ENCODE peak calls at places on chromosomes 6 and 20, in ten cellular contexts. G is SK-N-SH, V is transverse colon, A is heart right ventricle, T is right atrium auricular region, I is vagina, C is GM23248, X is psoas muscle, U is RWPE2, S is tibial artery. B is an unnamed sample.

GRCh38 chr6:9360881-9361280 is 925.5 kb upstream of the SLC35B3 start:
- DNase-seq in V (no peak), S (no peak), T (no peak), G (no peak), U (no peak), I (no peak), C (peak; percentile 30), X (no peak), A (no peak), B (peak; percentile 9)

GRCh38 chr6:113860165-113860955 is 3.2 kb downstream of the MARCKS start:
- DNase-seq in S (peak; percentile 67), A (peak; percentile 42), I (no peak), C (peak; percentile 70), V (peak; percentile 28), T (peak; percentile 62), G (peak; percentile 65), U (no peak), X (peak; percentile 46), B (no peak)

GRCh38 chr20:60294627-60295026 is 336.4 kb downstream of the CDH26 start:
- DNase-seq in S (no peak), V (no peak), C (no peak), T (no peak), I (no peak), U (no peak), X (no peak), G (no peak), A (no peak), B (no peak)

GRCh38 chr20:60473240-60473639 is 515.0 kb downstream of the CDH26 start:
- DNase-seq in V (no peak), A (no peak), T (peak; percentile 13), G (no peak), U (no peak), S (no peak), I (no peak), C (no peak), X (no peak), B (no peak)

GRCh38 chr6:66599541-66599940 is 892.5 kb upstream of the EYS start:
- DNase-seq in I (no peak), A (no peak), U (no peak), T (no peak), C (no peak), X (no peak), S (no peak), V (no peak), G (no peak), B (peak; percentile 9)

GRCh38 chr6:27679308-27679967 is 206.5 kb upstream of the ZNF184 start:
- DNase-seq in T (no peak), I (no peak), C (no peak), S (no peak), U (no peak), X (no peak), V (no peak), A (no peak), G (no peak), B (no peak)

GRCh38 chr6:5215181-5215580 is 45.6 kb downstream of the LYRM4 start:
- DNase-seq in G (no peak), S (no peak), C (no peak), T (no peak), A (no peak), X (no peak), I (no peak), V (no peak), U (no peak), B (no peak)

GRCh38 chr6:145483191-145483996 is 251.9 kb downstream of the EPM2A start:
- DNase-seq in V (no peak), U (no peak), I (no peak), C (no peak), A (no peak), G (no peak), S (no peak), T (no peak), X (no peak), B (peak; percentile 90)

GRCh38 chr6:134925800-134926199 is 24.1 kb downstream of the ALDH8A1 start:
- DNase-seq in C (peak; percentile 60), G (no peak), I (no peak), S (no peak), X (no peak), V (no peak), T (no peak), A (no peak), U (no peak), B (peak; percentile 86)
- H3K27me3 ChIP-seq in C (no peaks in the 10 kb centered on the region), G (no peaks in the 10 kb centered on the region), I (no peaks in the 10 kb centered on the region), S (no peaks in the 10 kb centered on the region), X (no peaks in the 10 kb centered on the region), V (no peaks in the 10 kb centered on the region), T (no peaks in the 10 kb centered on the region), A (no peaks in the 10 kb centered on the region), U (no peaks in the 10 kb centered on the region), B (no peaks in the 10 kb centered on the region)

GRCh38 chr6:33197431-33198048 is 2.9 kb downstream of the RXRB start:
- DNase-seq in A (no peak), U (no peak), T (no peak), G (peak; percentile 79), V (peak; percentile 37), S (no peak), C (peak; percentile 84), I (no peak), X (no peak), B (no peak)

GRCh38 chr6:33198159-33198852 is 2.2 kb downstream of the RXRB start:
- DNase-seq in C (no peak), T (no peak), V (no peak), I (no peak), G (no peak), X (no peak), U (peak; percentile 29), A (no peak), S (no peak), B (no peak)

GRCh38 chr6:33199687-33200233 is 705 bp downstream of the RXRB start:
- DNase-seq in S (no peak), A (peak; percentile 78), C (peak; percentile 76), T (peak; percentile 68), X (no peak), I (no peak), V (peak; percentile 86), U (no peak), G (peak; percentile 89), B (no peak)

GRCh38 chr6:33200234-33201146 is at the start of the genes RXRB and SLC39A7:
- DNase-seq in C (peak; percentile 100), V (peak; percentile 99), A (peak; percentile 99), G (peak; percentile 96), I (no peak), U (peak; percentile 99), X (peak; percentile 100), S (peak; percentile 100), T (peak; percentile 100), B (peak; percentile 93)

DNA sequence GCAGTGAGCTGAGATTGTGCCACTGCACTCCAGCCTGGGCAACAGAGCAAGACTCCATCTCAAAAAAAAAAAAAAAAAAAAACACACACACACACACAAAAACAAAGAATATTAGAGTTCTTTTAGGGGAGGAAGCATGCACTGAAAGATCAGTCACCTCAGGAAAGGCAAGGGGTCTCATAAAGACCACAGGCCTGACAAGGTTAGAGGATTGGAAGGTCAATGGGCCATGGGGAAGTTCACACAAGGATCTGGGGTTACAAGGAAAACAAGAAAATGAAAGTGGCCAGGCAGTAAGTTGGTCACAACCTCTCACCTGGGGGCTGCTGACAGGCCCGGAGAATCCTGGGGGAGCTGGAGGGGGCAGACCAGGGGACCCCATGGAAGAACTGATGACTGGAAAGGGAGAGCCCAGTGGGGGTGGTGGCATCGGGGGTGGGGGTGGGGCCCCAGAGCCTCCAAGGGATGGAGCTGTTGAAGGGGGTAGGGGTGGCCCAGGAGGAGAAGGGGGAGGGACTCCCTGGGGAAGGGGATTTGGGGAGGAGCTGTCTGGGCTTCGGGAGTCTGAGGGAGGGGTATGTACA is 1.5 kb downstream of the RXRB start:
- DNase-seq in U (no peak), X (no peak), G (no peak), V (no peak), C (no peak), S (no peak), T (no peak), I (no peak), A (no peak), B (no peak)
- H3K4me1 ChIP-seq in U (peaks cover 4% of the 10 kb centered on the region), X (peaks cover 30% of the 10 kb centered on the region), G (peaks cover 11% of the 10 kb centered on the region), V (peaks cover 37% of the 10 kb centered on the region), C (peaks cover 11% of the 10 kb centered on the region), S (peaks cover 49% of the 10 kb centered on the region), T (peaks cover 54% of the 10 kb centered on the region), I (peaks cover 56% of the 10 kb centered on the region), A (peaks cover 32% of the 10 kb centered on the region), B (no peaks in the 10 kb centered on the region)

GRCh38 chr6:105364243-105364642 is 38.6 kb downstream of the PREP start:
- DNase-seq in V (no peak), G (peak; percentile 22), T (no peak), X (no peak), U (peak; percentile 62), C (no peak), S (no peak), I (no peak), A (no peak), B (peak; percentile 94)

GRCh38 chr6:105357147-105357546 is 45.7 kb downstream of the PREP start:
- DNase-seq in G (no peak), S (no peak), U (no peak), I (no peak), X (no peak), C (no peak), V (no peak), T (no peak), A (no peak), B (no peak)

GRCh38 chr6:105363100-105363754 is 39.7 kb downstream of the PREP start:
- DNase-seq in X (no peak), T (no peak), C (peak; percentile 81), G (peak; percentile 28), V (no peak), A (no peak), I (no peak), U (no peak), S (no peak), B (peak; percentile 36)

DNA sequence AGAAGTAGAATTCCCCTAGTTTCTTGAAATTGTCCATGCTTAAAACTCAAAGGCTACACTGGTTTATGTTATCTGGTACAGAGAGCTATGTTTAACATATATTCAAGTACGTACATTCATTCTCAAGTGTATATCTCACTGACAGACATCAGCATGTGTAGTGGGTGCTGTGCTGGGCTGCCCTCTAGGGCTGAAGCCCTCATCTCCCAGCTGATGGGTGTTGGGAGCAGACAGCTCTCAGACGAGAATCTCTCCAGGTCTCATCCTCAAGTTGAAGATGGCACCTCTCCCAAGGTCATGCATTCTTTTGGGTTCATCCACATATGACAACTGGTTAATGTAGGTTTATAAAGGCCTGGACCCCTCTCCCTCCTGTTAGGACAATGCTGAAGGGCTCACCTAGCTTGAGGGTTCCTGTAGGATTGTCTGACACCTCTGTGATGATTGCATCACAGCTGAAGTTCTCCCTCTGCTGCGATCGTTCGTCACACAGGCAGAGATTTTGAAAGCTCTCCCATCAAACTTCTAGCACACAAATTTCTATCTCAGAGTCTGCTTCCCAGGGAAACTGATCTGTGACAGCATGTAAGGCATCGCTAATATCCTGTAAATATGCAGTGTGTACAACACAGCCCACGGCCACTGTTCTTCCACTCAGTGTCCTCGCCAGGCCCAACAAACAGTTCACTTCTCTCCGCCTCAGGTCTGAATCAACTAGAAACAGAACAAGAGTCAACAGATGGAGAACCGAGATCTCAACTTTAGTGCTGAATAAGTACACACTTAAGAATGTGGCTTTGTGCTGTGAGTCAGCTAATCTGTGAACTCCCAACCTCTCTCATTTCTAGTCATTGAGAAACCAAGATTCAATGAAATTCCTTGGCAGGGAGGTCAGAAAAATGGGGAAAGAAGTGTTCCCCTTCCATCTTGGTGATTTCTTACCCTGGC is 43.2 kb downstream of the PREP start:
- DNase-seq in T (no peak), S (no peak), A (no peak), C (peak; percentile 94), I (no peak), G (no peak), X (no peak), V (no peak), U (no peak), B (peak; percentile 84)
- H3K27ac ChIP-seq in T (no peak overlapping the region), S (no peak overlapping the region), A (no peak overlapping the region), C (peak overlapping the region; percentile 74), I (no peak overlapping the region), G (peak overlapping the region; percentile 61), X (peak overlapping the region; percentile 26), V (no peak overlapping the region), U (peak overlapping the region; percentile 77), B (peak overlapping the region; percentile 32)

DNA sequence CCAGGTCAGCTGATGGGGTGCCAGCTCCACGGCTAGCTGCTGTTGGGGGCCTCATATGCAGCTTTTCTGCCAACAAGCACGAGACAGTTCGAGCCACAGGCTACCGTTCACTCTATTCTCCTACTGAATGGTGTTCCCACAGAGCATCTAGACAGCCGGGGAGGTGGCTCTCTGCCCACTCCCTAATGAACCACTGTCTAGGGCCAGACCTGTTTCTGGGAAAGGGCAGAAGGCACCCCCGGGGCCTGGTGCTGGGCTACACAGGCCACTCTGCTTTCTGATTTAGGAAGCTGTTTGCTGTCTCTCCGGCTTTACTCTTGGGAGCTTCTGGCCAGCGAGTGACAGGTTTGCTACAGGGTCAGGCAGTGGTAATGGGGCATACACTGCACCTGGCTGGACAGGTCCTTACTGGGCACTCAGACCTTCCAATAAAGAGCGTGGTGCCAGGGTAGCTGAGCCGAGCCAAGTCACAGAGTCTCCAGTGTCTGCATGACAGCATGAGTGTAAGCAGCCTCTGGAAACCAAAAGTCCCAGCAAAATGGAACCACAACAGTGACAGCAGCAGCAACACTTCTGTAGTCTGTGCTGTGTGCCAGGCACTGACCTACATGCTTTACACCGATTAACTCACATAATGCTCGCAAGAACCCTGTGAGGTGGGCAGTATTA is 8.4 kb downstream of the CCDC167 start:
- DNase-seq in S (no peak), U (no peak), T (no peak), A (no peak), I (no peak), X (no peak), C (no peak), G (peak; percentile 88), V (no peak), B (no peak)
- H3K27me3 ChIP-seq in S (no peaks in the 10 kb centered on the region), U (no peaks in the 10 kb centered on the region), T (no peaks in the 10 kb centered on the region), A (no peaks in the 10 kb centered on the region), I (no peaks in the 10 kb centered on the region), X (no peaks in the 10 kb centered on the region), C (no peaks in the 10 kb centered on the region), G (no peaks in the 10 kb centered on the region), V (no peaks in the 10 kb centered on the region), B (peaks cover 15% of the 10 kb centered on the region)

B was measured in foreskin keratinocyte.